ENCODE peak calls at places on chromosomes 11 and 22, in eight cellular contexts. F is cardiac muscle cell, M is lung, E is heart left ventricle, P is neuronal stem cell, W is OCI-LY7, N is PC-3, A is H9. L is an unnamed sample. For H3K9me3, the result is how much of the 10 kb centered on the place peaks cover.

GRCh38 chr11:89119426-89119825 is 53.6 kb upstream of the GRM5 start:
- DNase-seq in F (no peak), M (no peak), E (no peak), P (peak), W (no peak), N (no peak), A (no peak), L (no peak)

GRCh38 chr11:114783805-114784204 is 105.5 kb downstream of the NXPE2 start:
- DNase-seq in F (no peak), M (no peak), E (no peak), P (no peak), W (no peak), N (no peak), A (no peak), L (no peak)

GRCh38 chr22:37625737-37626136 is 13.7 kb upstream of the SH3BP1 start:
- DNase-seq in F (no peak), M (no peak), E (no peak), P (no peak), W (no peak), N (no peak), A (no peak), L (no peak)

GRCh38 chr11:28738549-28738948 is 630.4 kb downstream of the METTL15 start:
- DNase-seq in F (no peak), M (no peak), E (no peak), P (no peak), W (no peak), N (peak), A (no peak), L (no peak)

GRCh38 chr22:37144180-37144554 is 5.5 kb downstream of the IL2RB start:
- DNase-seq in F (no peak), M (no peak), E (no peak), P (no peak), W (no peak), N (no peak), A (no peak), L (no peak)

GRCh38 chr22:24059121-24059520 is 48.0 kb downstream of the CABIN1 start:
- DNase-seq in F (no peak), M (no peak), E (no peak), P (no peak), W (no peak), N (peak), A (no peak), L (no peak)

GRCh38 chr11:126140106-126140931 is 71.1 kb downstream of the RPUSD4 start:
- DNase-seq in F (no peak), M (no peak), E (no peak), P (no peak), W (no peak), N (no peak), A (no peak), L (no peak)

GRCh38 chr22:26986051-26986881 is 328.9 kb downstream of the MIAT start:
- DNase-seq in F (no peak), M (no peak), E (no peak), P (no peak), W (no peak), N (no peak), A (no peak), L (no peak)

GRCh38 chr11:45647786-45648185 is 17.6 kb downstream of the CHST1 start:
- DNase-seq in F (no peak), M (no peak), E (no peak), P (peak), W (no peak), N (no peak), A (peak), L (peak)

GRCh38 chr11:124747406-124748099 is 4.5 kb downstream of the VSIG2 start:
- DNase-seq in F (no peak), M (no peak), E (no peak), P (no peak), W (no peak), N (no peak), A (no peak), L (no peak)

GRCh38 chr11:130979386-130979972 is 63.2 kb upstream of the SNX19 start:
- DNase-seq in F (peak), M (no peak), E (no peak), P (no peak), W (peak), N (peak), A (no peak), L (no peak)

GRCh38 chr11:107043242-107043991 is 25.1 kb upstream of the GUCY1A2 start:
- DNase-seq in F (no peak), M (no peak), E (no peak), P (no peak), W (no peak), N (peak), A (no peak), L (no peak)

GRCh38 chr11:77090373-77091111 is 12.1 kb upstream of the OMP start:
- DNase-seq in F (no peak), M (no peak), E (no peak), P (no peak), W (no peak), N (no peak), A (no peak), L (peak)

GRCh38 chr22:36823177-36823839 is 6.5 kb upstream of the PVALB start:
- DNase-seq in F (no peak), M (no peak), E (no peak), P (no peak), W (no peak), N (no peak), A (peak), L (peak)

DNA sequence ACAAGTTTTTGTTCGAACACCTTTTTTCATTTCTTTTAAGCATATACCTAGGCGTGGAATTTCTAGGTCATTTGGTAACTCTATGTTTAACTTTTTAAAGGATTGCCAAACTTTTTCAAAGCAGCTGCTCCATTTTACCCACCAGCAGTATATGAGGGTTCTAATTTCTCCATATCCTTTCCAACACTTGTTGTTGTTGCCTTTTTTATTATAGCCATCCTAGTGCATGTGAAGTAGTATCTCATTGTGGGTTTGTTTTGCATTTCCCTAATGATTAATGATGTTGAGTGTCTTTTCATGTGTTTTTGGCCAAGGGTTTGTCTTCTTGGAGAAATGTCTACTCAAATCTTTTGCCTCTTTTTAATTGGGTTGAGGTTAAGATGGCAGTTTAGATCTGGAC is 24.5 kb downstream of the CSTPP1 start:
- DNase-seq in F (no peak), M (no peak), E (no peak), P (no peak), W (no peak), N (no peak), A (no peak), L (no peak)
- H3K9me3 ChIP-seq in F (under half), M (under half), E (under half), P (under half), W (under half), N (under half), A (under half), L (under half)

GRCh38 chr11:12028303-12028702 is 19.9 kb upstream of the DKK3 start:
- DNase-seq in F (no peak), M (no peak), E (no peak), P (no peak), W (no peak), N (no peak), A (no peak), L (no peak)

GRCh38 chr11:12024314-12024926 is 16.0 kb upstream of the DKK3 start:
- DNase-seq in F (no peak), M (no peak), E (no peak), P (no peak), W (no peak), N (no peak), A (no peak), L (no peak)

GRCh38 chr11:12027844-12028243 is 19.4 kb upstream of the DKK3 start:
- DNase-seq in F (no peak), M (no peak), E (no peak), P (no peak), W (no peak), N (no peak), A (no peak), L (no peak)

GRCh38 chr11:12029738-12030363 is 21.4 kb upstream of the DKK3 start:
- DNase-seq in F (no peak), M (no peak), E (no peak), P (peak), W (no peak), N (peak), A (no peak), L (no peak)

DNA sequence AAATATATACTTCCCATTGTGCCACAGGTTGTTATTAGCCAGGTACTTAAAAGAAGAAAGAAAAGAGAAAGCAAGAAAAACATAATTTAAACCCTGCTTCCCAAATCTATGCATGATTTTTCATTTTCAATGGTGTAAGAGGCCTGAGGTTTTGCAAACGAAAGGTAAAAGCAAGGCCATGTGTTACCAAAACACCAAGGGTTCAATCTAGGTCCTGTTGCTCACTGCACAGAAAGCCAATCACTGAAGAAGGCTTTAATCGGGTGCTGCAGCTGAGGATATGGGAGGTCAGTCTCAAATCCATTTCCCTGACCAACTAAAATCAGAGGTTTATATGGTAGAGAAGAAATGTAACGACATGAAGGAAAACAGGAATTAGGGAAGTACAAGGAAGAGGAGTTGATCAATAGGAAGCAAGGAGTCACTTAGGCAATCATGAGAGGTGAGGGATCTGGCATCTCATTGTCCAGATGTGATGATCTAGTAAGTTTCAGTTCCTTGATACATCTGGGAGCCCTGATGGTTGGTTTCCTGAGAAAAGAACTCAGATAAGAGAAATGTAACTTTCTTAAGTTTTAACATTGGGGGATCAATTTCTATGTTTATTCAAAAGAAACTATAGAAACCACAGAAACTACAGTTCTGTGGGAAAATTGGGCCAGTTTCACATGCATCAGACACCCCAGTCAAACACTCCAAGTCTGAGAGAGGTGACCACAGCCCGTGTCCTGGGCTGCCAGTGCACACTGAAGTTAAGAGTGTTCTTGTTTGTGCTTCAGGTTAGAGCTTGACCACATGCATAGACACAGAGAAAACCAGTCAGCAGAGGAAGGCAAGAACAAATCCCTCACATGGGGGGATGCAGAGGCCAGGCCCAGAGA is 18.1 kb upstream of the DKK3 start:
- DNase-seq in F (no peak), M (no peak), E (no peak), P (no peak), W (no peak), N (no peak), A (no peak), L (no peak)
- H3K9me3 ChIP-seq in F (under half), M (under half), E (under half), P (under half), W (under half), N (under half), A (under half), L (half or more)

GRCh38 chr11:110032957-110033570 is 60.1 kb upstream of the ZC3H12C start:
- DNase-seq in F (no peak), M (no peak), E (no peak), P (no peak), W (no peak), N (peak), A (no peak), L (no peak)
- H3K9me3 ChIP-seq in F (under half), M (under half), E (under half), P (under half), W (under half), N (under half), A (under half), L (under half)

GRCh38 chr22:49149721-49150608 is 677.7 kb downstream of the BRD1 start:
- DNase-seq in F (no peak), M (no peak), E (no peak), P (no peak), W (no peak), N (no peak), A (no peak), L (peak)
- H3K9me3 ChIP-seq in F (under half), M (under half), E (under half), P (under half), W (under half), N (under half), A (under half), L (under half)

GRCh38 chr22:30969532-30970355 is 679 bp downstream of the TUG1 start:
- DNase-seq in F (no peak), M (peak), E (peak), P (no peak), W (peak), N (peak), A (peak), L (peak)

GRCh38 chr22:30968015-30968923 is at the start of gene MORC2:
- DNase-seq in F (no peak), M (no peak), E (no peak), P (peak), W (no peak), N (peak), A (peak), L (peak)

GRCh38 chr22:30968924-30969531 is at the start of gene TUG1:
- DNase-seq in F (peak), M (peak), E (peak), P (peak), W (peak), N (peak), A (peak), L (peak)

GRCh38 chr22:30964858-30965257 is 3.7 kb downstream of the MORC2 start:
- DNase-seq in F (no peak), M (no peak), E (no peak), P (no peak), W (no peak), N (no peak), A (no peak), L (no peak)

DNA sequence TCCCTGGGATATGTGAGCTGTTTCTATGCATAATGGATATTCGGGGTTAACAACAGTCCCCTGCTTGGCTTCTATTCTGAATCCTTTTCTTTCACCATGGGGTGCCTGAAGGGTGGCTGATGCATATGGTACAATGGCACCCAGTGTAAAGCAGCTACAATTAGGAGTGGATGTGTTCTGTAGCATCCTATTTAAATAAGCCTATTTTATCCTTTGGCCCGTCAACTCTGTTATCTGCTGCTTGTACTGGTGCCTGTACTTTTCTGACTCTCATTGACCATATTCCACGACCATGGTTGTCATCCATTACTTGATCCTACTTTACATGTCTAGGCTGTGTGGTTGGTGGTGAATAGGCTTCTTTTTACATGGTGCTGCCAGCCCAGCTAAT is 1.3 kb downstream of the TUG1 start:
- DNase-seq in F (no peak), M (no peak), E (no peak), P (no peak), W (no peak), N (no peak), A (no peak), L (no peak)
- H3K9me3 ChIP-seq in F (under half), M (under half), E (half or more), P (under half), W (under half), N (under half), A (under half), L (half or more)

DNA sequence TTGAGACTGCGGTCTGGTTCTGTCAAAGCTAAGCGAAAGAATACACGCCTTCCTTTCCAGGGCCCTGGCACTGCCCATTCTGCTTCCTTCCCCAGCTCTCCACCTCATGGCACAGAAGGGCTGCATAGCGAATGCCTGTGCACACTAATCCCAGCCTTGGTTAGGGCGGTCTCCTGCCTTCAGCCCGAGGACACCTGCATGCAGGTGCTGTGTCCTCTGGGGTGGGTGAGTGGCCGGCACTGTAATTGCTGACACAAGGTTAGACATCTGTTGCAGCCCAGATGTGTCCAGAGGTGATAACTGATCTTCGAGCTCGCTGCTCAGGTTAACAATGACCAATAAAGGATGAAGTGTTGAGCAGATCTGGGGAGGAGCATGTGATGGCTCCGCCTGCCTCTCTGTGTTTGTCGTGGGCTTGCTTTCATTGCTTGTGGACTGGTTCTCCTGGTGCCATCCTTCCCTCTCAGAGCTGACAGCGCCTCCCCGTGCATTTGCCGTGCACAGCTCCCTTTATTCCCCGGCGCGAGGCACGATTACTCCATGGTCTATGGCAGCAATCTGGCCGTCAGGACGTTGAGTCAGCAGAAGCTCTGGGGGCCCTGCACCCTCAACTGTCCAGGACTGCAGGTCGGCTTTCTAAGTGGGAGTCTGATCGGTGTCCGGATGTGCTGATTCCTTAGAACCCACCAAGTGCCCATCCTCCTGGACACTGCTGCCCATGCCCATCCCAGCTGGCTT is 1088.2 kb downstream of the BRD1 start:
- DNase-seq in F (no peak), M (no peak), E (no peak), P (no peak), W (no peak), N (no peak), A (no peak), L (peak)
- H3K9me3 ChIP-seq in F (under half), M (under half), E (under half), P (under half), W (under half), N (under half), A (under half), L (under half)

GRCh38 chr11:134380785-134381184 is 31.3 kb downstream of the B3GAT1 start:
- DNase-seq in F (no peak), M (no peak), E (no peak), P (no peak), W (no peak), N (no peak), A (no peak), L (no peak)
- H3K9me3 ChIP-seq in F (under half), M (under half), E (under half), P (under half), W (under half), N (under half), A (under half), L (under half)

DNA sequence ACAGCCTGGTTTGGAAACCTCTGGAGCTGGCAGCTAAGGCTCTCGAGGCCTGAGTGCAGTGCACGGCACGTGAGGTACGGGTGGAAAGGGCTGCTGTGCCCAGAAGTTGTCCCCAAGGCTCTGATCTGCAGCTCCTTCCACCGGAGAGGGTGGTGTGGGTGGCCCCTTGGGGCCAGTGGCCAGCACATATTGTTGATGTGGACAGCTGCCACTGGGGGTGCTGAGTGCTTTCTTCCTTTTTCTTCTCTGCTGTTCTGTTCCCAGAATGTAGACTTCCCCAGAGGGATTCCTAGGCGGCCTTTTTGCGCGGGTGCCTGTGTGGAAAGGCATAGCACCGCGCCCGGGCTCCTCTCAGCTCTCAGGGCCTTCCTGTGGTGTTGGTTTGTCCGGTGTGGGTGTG is 1476.5 kb downstream of the TBC1D22A start:
- DNase-seq in F (no peak), M (no peak), E (no peak), P (no peak), W (no peak), N (no peak), A (no peak), L (peak)
- H3K9me3 ChIP-seq in F (under half), M (under half), E (under half), P (under half), W (under half), N (under half), A (under half), L (under half)

DNA sequence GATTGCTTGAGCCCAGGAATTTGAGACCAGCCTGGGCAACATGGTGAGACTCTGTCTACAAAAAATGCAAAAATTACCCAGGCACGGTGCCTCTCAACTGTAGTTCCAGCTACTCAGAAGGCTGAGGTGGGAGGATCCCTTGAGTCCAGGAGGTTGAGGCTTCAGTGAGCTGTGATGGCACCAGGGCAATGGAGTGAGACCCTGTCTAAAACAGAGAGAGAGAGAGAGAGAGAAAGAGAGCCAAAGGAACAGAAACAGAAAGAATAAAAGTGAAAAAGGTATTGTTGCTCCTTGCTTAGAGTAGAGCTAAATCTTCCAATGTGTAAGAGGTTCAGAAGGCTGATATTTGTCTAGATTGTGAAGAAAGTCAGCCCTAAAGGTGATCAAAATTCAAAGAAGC is 8.9 kb upstream of the ETS1 start:
- DNase-seq in F (no peak), M (no peak), E (no peak), P (no peak), W (no peak), N (no peak), A (no peak), L (peak)
- H3K9me3 ChIP-seq in F (under half), M (under half), E (under half), P (under half), W (under half), N (under half), A (under half), L (under half)

DNA sequence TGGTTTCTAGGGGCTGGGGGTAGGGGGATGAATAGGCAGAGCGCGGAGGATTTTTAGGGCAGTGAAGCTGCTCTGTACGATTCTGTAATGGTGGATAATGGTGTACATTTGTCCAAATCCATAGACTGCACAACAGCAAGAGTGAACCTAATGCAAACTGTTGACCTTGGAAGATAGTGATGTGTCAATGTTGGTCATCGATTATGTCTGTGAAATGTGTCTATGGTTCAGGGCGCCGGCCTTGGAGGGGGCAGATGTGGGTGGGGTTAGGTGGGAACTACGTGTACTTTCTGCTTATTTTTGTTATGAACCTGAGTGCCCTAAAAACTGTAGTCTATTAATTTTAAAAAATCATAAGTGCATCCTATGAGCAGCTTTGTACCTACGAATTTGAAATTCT is 425.1 kb downstream of the TBC1D22A start:
- DNase-seq in F (no peak), M (no peak), E (no peak), P (no peak), W (no peak), N (no peak), A (no peak), L (no peak)
- H3K9me3 ChIP-seq in F (under half), M (under half), E (under half), P (under half), W (under half), N (under half), A (under half), L (under half)

L was measured in endodermal cell.